ENCODE peak calls at places on chromosome 2, in six cellular contexts. Q is breast epithelium, S is transverse colon, W is HL-60, A is spleen, E is H1. Z is an unnamed sample.

GRCh38 chr2:127398239-127398590 is 10.4 kb upstream of the MAP3K2 start:
- DNase-seq in W (no peak), E (no peak), A (no peak), S (peak; percentile 88), Q (peak; percentile 76), Z (peak; percentile 39)

GRCh38 chr2:185745864-185746859 is 7.6 kb downstream of the FSIP2 start:
- DNase-seq in S (no peak), A (no peak), W (no peak), Q (no peak), E (no peak), Z (no peak)

GRCh38 chr2:34104601-34105000 is 505.5 kb upstream of the FAM98A start:
- DNase-seq in W (no peak), A (no peak), S (no peak), E (no peak), Q (no peak), Z (no peak)

GRCh38 chr2:70354264-70354949 is 52.5 kb upstream of the FAM136A start:
- DNase-seq in S (no peak), W (no peak), E (no peak), A (no peak), Q (no peak), Z (no peak)

GRCh38 chr2:181309161-181309560 is 148.0 kb upstream of the ITGA4 start:
- DNase-seq in A (no peak), E (no peak), S (no peak), W (no peak), Q (no peak), Z (no peak)

GRCh38 chr2:160380613-160381012 is 113.0 kb downstream of the RBMS1 start:
- DNase-seq in S (no peak), A (no peak), E (no peak), Q (no peak), W (peak; percentile 57), Z (no peak)

GRCh38 chr2:164839914-164840457 is 1.6 kb downstream of the COBLL1 start:
- DNase-seq in Q (no peak), A (no peak), W (no peak), E (no peak), S (no peak), Z (peak; percentile 44)

GRCh38 chr2:211534655-211535054 is 978.3 kb downstream of the CPS1 start:
- DNase-seq in Q (no peak), A (no peak), W (no peak), E (no peak), S (no peak), Z (no peak)

GRCh38 chr2:48543895-48544294 is 13.9 kb downstream of the STON1 start:
- DNase-seq in E (no peak), Q (no peak), A (no peak), W (no peak), S (no peak), Z (no peak)

GRCh38 chr2:101346909-101347308 is 38.4 kb upstream of the RNF149 start:
- DNase-seq in W (no peak), S (no peak), E (no peak), A (no peak), Q (no peak), Z (no peak)

GRCh38 chr2:232537079-232537478 is 2.4 kb upstream of the CHRNG start:
- DNase-seq in E (peak; percentile 80), W (no peak), S (no peak), Q (no peak), A (peak; percentile 33), Z (no peak)

GRCh38 chr2:216634317-216635148 is 1.3 kb downstream of the IGFBP2 start:
- DNase-seq in W (no peak), E (no peak), Q (no peak), A (no peak), S (peak; percentile 10), Z (no peak)

GRCh38 chr2:175097297-175097696 is 70.7 kb downstream of the ATF2 start:
- DNase-seq in A (no peak), Q (no peak), E (no peak), W (no peak), S (no peak), Z (no peak)

GRCh38 chr2:105143467-105144127 is 97.9 kb upstream of the GPR45 start:
- DNase-seq in Q (peak; percentile 82), W (no peak), S (no peak), A (peak; percentile 79), E (peak; percentile 85), Z (peak; percentile 57)

GRCh38 chr2:215052810-215053209 is 85.6 kb downstream of the ABCA12 start:
- DNase-seq in A (no peak), E (no peak), W (no peak), Q (no peak), S (no peak), Z (no peak)

GRCh38 chr2:848099-848498 is 102.5 kb upstream of the SNTG2 start:
- DNase-seq in Q (no peak), E (no peak), A (no peak), S (no peak), W (no peak), Z (no peak)

GRCh38 chr2:128310761-128311160 is 7.9 kb downstream of the HS6ST1 start:
- DNase-seq in E (peak; percentile 41), Q (peak; percentile 7), S (no peak), W (no peak), A (no peak), Z (no peak)

GRCh38 chr2:207819021-207819687 is 49.4 kb upstream of the FZD5 start:
- DNase-seq in A (no peak), S (no peak), W (no peak), Q (no peak), E (no peak), Z (no peak)

GRCh38 chr2:137231616-137232015 is 466.3 kb downstream of the THSD7B start:
- DNase-seq in E (no peak), Q (no peak), A (no peak), W (no peak), S (no peak), Z (no peak)

GRCh38 chr2:221574231-221574570 is 2.1 kb upstream of the EPHA4 start:
- DNase-seq in S (no peak), Q (no peak), W (no peak), A (no peak), E (no peak), Z (no peak)

DNA sequence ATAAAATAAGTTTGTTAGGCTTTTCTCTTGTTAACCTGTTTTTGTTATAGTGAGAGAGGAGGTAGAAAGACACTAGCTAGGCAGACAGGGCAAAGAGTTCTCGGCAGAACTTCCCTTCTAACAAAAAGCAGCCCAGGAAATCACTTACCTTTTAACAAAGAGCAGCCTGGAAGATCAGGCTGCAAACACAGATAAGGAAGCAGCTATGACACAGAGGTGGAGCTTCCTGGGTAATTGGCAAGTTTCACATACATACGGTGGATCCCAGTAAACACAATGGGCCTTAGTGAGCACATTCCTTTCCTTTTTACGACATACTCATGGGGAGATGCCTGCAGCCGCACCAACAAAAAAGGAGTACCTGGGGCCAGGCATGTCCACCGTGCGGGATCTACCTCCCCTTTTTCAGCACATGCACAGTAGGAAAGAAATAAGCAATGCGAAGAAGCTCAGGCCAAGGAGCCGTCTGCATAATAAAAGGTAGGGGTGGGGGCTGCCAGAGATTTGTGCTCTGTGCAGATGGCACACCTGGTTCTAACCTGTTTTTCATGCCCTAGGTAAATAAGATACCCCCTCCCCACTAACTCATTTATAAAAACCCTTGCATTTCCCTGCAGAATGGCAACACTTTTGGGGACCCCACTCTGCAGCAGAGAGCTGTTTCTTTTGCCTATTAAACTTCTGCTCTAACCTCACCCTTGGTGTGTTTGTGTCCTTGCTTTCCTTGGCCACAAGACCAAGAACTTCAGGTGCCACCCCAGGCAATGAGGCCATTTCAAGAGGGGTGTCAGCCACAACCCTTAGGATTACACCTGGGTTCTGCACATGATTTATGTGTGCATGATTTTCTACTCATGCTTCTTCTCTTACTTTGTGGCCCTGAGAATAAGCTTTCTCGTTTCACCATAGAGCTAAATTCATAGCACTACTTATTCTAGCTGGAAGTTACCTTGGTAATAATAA is 26.5 kb downstream of the MDH1 start:
- DNase-seq in E (peak; percentile 70), Q (no peak), S (no peak), W (no peak), A (no peak), Z (peak; percentile 34)
- H3K4me3 ChIP-seq in E (peak overlapping the region; percentile 29), Q (no peak overlapping the region), S (no peak overlapping the region), W (no peak overlapping the region), A (no peak overlapping the region), Z (no peak overlapping the region)

DNA sequence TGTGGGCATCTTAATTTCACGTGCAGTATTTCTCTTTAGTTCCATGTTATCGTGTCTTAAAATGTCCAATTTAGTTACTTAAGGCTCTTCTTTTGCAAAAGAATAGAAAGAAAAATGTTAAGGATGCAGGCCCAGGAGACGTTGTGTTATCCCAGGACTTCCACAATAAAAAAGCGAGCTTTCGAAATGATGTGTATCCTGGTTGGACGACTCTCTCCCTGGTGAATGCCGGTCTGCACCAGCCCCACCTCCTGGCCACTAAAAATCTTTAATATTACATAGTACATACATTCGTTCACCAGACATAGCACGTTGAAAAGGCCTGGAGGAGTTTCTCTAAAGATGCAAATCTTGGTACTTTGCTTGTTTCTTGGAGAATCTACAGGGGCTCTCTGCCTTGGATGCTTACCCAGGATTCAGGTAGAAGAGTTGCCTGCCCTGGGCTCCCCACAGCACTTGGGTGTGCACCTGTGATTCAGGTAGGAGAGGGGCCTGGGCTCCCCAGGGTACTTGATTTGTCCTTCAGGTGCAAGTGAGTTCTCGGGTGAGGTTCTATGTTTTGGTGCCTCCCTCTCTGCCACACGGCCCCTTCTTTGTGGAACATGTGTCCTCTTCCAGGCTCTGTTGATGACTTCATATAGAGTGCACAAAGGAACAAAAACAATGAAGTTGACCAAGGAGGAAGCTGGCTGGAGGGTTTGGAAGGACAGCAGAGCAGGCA is 26.6 kb downstream of the TWIST2 start:
- DNase-seq in A (peak; percentile 40), Q (no peak), E (no peak), S (no peak), W (no peak), Z (no peak)
- TF ChIP-seq CTCF in A (no peak), Q (no peak), E (no peak), S (no peak), W (no peak), Z (no peak)

DNA sequence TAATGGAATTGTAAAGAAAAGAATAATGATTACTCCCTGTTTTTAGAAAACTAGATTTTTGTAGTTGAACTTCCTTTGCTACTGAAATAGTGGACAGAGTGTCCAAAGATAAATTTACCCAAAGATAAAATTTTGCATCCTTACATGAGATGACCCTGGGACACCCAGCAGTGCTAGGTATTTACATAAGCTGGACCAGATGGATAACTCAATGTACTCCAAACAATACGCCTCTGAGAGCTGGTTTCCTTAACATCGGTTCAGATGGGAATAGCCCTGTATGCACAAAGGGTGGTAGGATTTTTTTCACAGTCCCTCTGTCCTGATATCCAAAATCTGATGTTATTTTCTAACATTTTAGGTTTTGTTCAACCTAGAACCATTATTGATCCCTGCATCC is 432.1 kb upstream of the ID2 start:
- DNase-seq in A (no peak), Q (no peak), W (no peak), E (no peak), S (no peak), Z (no peak)
- TF ChIP-seq POLR2AphosphoS5 in A (no peak), Q (no peak), W (no peak), E (no peak), S (no peak), Z (no peak)

GRCh38 chr2:12226653-12227052 is 480.2 kb downstream of the LPIN1 start:
- DNase-seq in S (no peak), W (no peak), Q (no peak), A (no peak), E (no peak), Z (no peak)

GRCh38 chr2:12219761-12220160 is 473.3 kb downstream of the LPIN1 start:
- DNase-seq in E (no peak), A (no peak), Q (no peak), W (no peak), S (no peak), Z (no peak)

GRCh38 chr2:12221583-12221982 is 475.2 kb downstream of the LPIN1 start:
- DNase-seq in S (no peak), E (no peak), A (no peak), W (no peak), Q (no peak), Z (no peak)

GRCh38 chr2:12223732-12224131 is 477.3 kb downstream of the LPIN1 start:
- DNase-seq in Q (no peak), A (no peak), S (no peak), W (no peak), E (no peak), Z (no peak)

GRCh38 chr2:12222561-12222960 is 476.1 kb downstream of the LPIN1 start:
- DNase-seq in E (no peak), A (no peak), W (no peak), S (no peak), Q (no peak), Z (no peak)
- H3K4me3 ChIP-seq in E (no peak overlapping the region), A (no peak overlapping the region), W (no peak overlapping the region), S (no peak overlapping the region), Q (no peak overlapping the region), Z (no peak overlapping the region)